ENCODE peak calls at places on chromosome 18, in five cellular contexts. F is HepG2, N is A549, U is IMR-90, S is K562. X is an unnamed sample. For H3K9me3, the result is how much of the 10 kb centered on the place peaks cover.

GRCh38 chr18:7757175-7757574 is 190.1 kb downstream of the PTPRM start:
- DNase-seq in F (no peak), N (no peak), U (peak), S (no peak), X (no peak)

GRCh38 chr18:24986611-24987270 is 365.2 kb downstream of the ZNF521 start:
- DNase-seq in F (no peak), N (no peak), U (peak), S (no peak), X (no peak)

GRCh38 chr18:28768791-28769768 is 592.1 kb upstream of the CDH2 start:
- DNase-seq in F (no peak), N (no peak), U (peak), S (no peak), X (no peak)

GRCh38 chr18:9094307-9095226 is 7.9 kb upstream of the NDUFV2 start:
- DNase-seq in F (peak), N (peak), U (peak), S (peak), X (no peak)

GRCh38 chr18:3405713-3406112 is 44.3 kb upstream of the TGIF1 start:
- DNase-seq in F (no peak), N (no peak), U (no peak), S (no peak), X (no peak)

GRCh38 chr18:31454066-31454708 is 6.6 kb downstream of the DSG3 start:
- DNase-seq in F (peak), N (peak), U (peak), S (no peak), X (no peak)

GRCh38 chr18:24095976-24096375 is 42.9 kb upstream of the CABYR start:
- DNase-seq in F (no peak), N (no peak), U (no peak), S (no peak), X (no peak)

GRCh38 chr18:42922363-42922762 is 193.1 kb downstream of the RIT2 start:
- DNase-seq in F (no peak), N (no peak), U (no peak), S (no peak), X (no peak)

GRCh38 chr18:61308795-61309393 is 24.3 kb upstream of the CDH20 start:
- DNase-seq in F (no peak), N (no peak), U (peak), S (no peak), X (no peak)

GRCh38 chr18:7488571-7488970 is 78.5 kb upstream of the PTPRM start:
- DNase-seq in F (no peak), N (no peak), U (no peak), S (no peak), X (no peak)

GRCh38 chr18:77392323-77392722 is 142.7 kb downstream of the GALR1 start:
- DNase-seq in F (no peak), N (no peak), U (no peak), S (no peak), X (no peak)

GRCh38 chr18:21389283-21389682 is 147.3 kb downstream of the GREB1L start:
- DNase-seq in F (no peak), N (no peak), U (no peak), S (no peak), X (no peak)

GRCh38 chr18:34709631-34710429 is at the start of gene DTNA:
- DNase-seq in F (no peak), N (no peak), U (peak), S (no peak), X (no peak)

GRCh38 chr18:12585218-12585617 is 72.7 kb downstream of the SPIRE1 start:
- DNase-seq in F (no peak), N (no peak), U (no peak), S (no peak), X (no peak)

GRCh38 chr18:28961669-28962228 is 784.8 kb upstream of the CDH2 start:
- DNase-seq in F (peak), N (peak), U (peak), S (no peak), X (no peak)

GRCh38 chr18:31267823-31268481 is 50.0 kb upstream of the DSG1 start:
- DNase-seq in F (no peak), N (no peak), U (no peak), S (no peak), X (peak)

GRCh38 chr18:73613706-73614340 is 533.8 kb downstream of the FBXO15 start:
- DNase-seq in F (no peak), N (no peak), U (peak), S (no peak), X (no peak)

GRCh38 chr18:77857926-77858325 is 608.3 kb downstream of the GALR1 start:
- DNase-seq in F (no peak), N (no peak), U (no peak), S (no peak), X (no peak)

GRCh38 chr18:43606800-43607199 is 329.5 kb upstream of the SYT4 start:
- DNase-seq in F (no peak), N (no peak), U (no peak), S (no peak), X (no peak)

GRCh38 chr18:35432565-35433001 is 55.4 kb upstream of the ZNF396 start:
- DNase-seq in F (no peak), N (no peak), U (no peak), S (no peak), X (no peak)

GRCh38 chr18:56188521-56188920 is 449.9 kb downstream of the TXNL1 start:
- DNase-seq in F (no peak), N (no peak), U (no peak), S (no peak), X (no peak)

GRCh38 chr18:42814618-42815017 is 300.9 kb downstream of the RIT2 start:
- DNase-seq in F (no peak), N (no peak), U (no peak), S (no peak), X (no peak)

GRCh38 chr18:57107141-57107832 is 39.6 kb upstream of the BOD1L2 start:
- DNase-seq in F (peak), N (no peak), U (peak), S (no peak), X (no peak)

GRCh38 chr18:79018911-79019310 is 39.3 kb downstream of the SALL3 start:
- DNase-seq in F (no peak), N (no peak), U (no peak), S (no peak), X (no peak)

GRCh38 chr18:433297-433696 is 67.2 kb downstream of the COLEC12 start:
- DNase-seq in F (no peak), N (no peak), U (peak), S (no peak), X (no peak)

GRCh38 chr18:76349067-76349715 is 145.9 kb downstream of the ZNF516 start:
- DNase-seq in F (peak), N (peak), U (peak), S (peak), X (no peak)

GRCh38 chr18:73023975-73024374 is 156.2 kb upstream of the NETO1 start:
- DNase-seq in F (no peak), N (no peak), U (no peak), S (no peak), X (no peak)

GRCh38 chr18:38886852-38887670 is 1321.5 kb upstream of the CELF4 start:
- DNase-seq in F (no peak), N (no peak), U (no peak), S (no peak), X (no peak)

GRCh38 chr18:3118195-3119010 is 101.4 kb downstream of the MYOM1 start:
- DNase-seq in F (peak), N (no peak), U (no peak), S (no peak), X (no peak)

GRCh38 chr18:34661464-34662087 is 48.5 kb upstream of the DTNA start:
- DNase-seq in F (peak), N (peak), U (peak), S (peak), X (no peak)

GRCh38 chr18:26614374-26614773 is 66.0 kb upstream of the KCTD1 start:
- DNase-seq in F (no peak), N (no peak), U (no peak), S (no peak), X (no peak)

GRCh38 chr18:72541871-72542690 is 2.1 kb downstream of the CBLN2 start:
- DNase-seq in F (no peak), N (no peak), U (no peak), S (no peak), X (no peak)

GRCh38 chr18:812673-813404 is 797 bp upstream of the YES1 start:
- DNase-seq in F (peak), N (peak), U (peak), S (peak), X (peak)

GRCh38 chr18:2774669-2775068 is 72.1 kb upstream of the EMILIN2 start:
- DNase-seq in F (no peak), N (no peak), U (no peak), S (no peak), X (no peak)

GRCh38 chr18:47930086-47930843 is at the start of gene SMAD2:
- DNase-seq in F (peak), N (peak), U (peak), S (peak), X (no peak)

GRCh38 chr18:3147935-3148554 is 71.7 kb downstream of the MYOM1 start:
- DNase-seq in F (no peak), N (no peak), U (no peak), S (no peak), X (no peak)

GRCh38 chr18:55116855-55117254 is 157.6 kb upstream of the CCDC68 start:
- DNase-seq in F (no peak), N (no peak), U (no peak), S (no peak), X (no peak)

GRCh38 chr18:30987479-30988241 is 54.9 kb downstream of the DSC3 start:
- DNase-seq in F (no peak), N (peak), U (no peak), S (peak), X (no peak)

GRCh38 chr18:70641156-70641775 is 352.4 kb downstream of the SOCS6 start:
- DNase-seq in F (no peak), N (no peak), U (no peak), S (no peak), X (no peak)
- H3K9me3 ChIP-seq in F (under half), N (under half), U (under half), S (under half), X (under half)

GRCh38 chr18:50398099-50398498 is 23.3 kb downstream of the SKA1 start:
- DNase-seq in F (no peak), N (no peak), U (no peak), S (no peak), X (no peak)
- TF ChIP-seq BHLHE40 in F (no peak), N (no peak), U (no peak), S (no peak), X (no peak)

DNA sequence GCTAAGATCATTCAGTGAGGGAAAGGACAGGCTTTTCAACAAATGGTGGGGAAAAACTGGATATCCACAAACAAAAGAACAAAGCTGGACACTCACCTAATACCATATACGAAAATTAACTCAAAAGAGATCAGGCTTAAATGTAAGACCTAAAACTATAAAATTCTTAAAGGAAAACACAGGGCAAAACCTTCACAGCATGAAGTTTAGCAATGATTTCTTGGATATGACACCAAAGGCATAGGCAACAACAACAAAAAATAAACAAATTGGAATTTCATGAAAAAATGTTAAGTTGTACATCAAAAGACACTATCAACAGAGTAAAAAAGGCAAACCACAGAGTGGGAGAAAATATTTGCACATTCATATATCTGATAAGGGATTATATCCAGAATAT is 28.3 kb downstream of the PIAS2 start:
- DNase-seq in F (no peak), N (no peak), U (no peak), S (no peak), X (no peak)
- H3K9me3 ChIP-seq in F (under half), N (under half), U (under half), S (under half), X (under half)

DNA sequence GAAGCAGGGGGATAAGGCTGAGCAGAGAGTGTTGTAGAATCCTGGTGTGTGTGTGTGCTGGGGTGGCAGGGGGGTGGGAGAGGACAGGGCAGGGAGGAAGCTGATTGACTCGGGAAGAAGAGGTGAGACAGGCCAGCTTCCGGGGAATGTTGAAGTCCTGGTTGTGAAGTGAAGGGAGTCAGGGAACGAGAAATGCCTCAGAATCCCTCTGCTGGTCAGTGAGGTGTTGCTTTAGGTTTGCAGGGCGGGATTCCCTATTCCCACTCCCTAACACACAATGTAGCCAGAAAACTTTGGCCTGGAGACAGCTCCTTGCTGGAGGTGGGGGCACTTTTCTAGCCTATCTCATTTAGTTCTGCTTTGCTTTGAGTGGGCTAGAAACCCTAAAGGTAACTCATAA is 265.1 kb downstream of the HAUS1 start:
- DNase-seq in F (no peak), N (no peak), U (no peak), S (no peak), X (no peak)
- TF ChIP-seq BHLHE40 in F (no peak), N (no peak), U (no peak), S (no peak), X (no peak)

GRCh38 chr18:75075429-75075841 is 133.5 kb downstream of the PTGR3 start:
- DNase-seq in F (no peak), N (no peak), U (no peak), S (no peak), X (no peak)

GRCh38 chr18:75072672-75073371 is 136.1 kb downstream of the PTGR3 start:
- DNase-seq in F (no peak), N (no peak), U (no peak), S (no peak), X (no peak)

GRCh38 chr18:75073654-75074053 is 135.3 kb downstream of the PTGR3 start:
- DNase-seq in F (no peak), N (no peak), U (no peak), S (no peak), X (no peak)

GRCh38 chr18:75075016-75075305 is 134.0 kb downstream of the PTGR3 start:
- DNase-seq in F (no peak), N (no peak), U (no peak), S (no peak), X (no peak)

DNA sequence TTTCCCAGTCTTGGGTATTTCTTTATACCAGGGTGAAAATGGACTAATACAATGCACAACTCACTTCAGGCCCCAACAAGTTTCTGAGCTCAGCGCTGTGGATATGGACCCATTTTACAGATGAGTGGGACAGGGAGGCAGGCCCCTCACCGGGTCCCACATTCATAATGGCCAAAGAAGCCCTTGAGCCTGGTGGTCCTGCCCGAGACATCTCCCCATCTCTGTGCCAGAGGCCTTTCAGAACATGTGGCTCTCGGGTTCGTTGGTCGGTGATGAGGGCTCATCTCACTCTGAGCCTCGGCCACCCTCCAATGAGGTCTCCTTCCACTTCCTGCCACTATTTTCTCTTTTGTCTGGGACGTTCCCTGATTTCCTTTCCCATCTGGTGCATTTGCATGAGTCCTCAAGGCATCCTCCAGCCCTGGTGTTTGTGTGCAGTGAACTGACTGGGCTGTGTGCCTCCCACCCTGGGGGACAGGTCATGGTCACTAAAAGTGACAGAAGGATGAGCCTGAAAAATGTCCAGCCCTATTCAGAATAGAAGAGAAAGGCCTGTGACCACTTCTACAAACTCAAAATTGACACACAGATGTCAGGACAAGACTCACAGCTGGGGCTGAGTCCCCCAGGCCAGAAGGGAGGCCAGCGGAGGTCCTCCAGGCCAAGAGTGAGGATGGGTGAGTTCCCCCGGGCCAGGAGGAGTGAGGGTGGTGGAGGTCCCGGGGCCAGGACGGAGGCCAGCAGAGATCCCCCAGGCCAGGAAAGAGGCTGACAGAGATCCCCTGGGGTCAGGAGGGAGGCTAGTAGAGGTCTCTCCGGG is 134.5 kb downstream of the PTGR3 start:
- DNase-seq in F (no peak), N (no peak), U (no peak), S (no peak), X (no peak)
- H3K9me3 ChIP-seq in F (under half), N (under half), U (under half), S (under half), X (under half)

GRCh38 chr18:70295633-70296188 is 6.9 kb downstream of the SOCS6 start:
- DNase-seq in F (no peak), N (no peak), U (peak), S (no peak), X (no peak)
- TF ChIP-seq BHLHE40 in F (no peak), N (no peak), U (no peak), S (no peak), X (no peak)

GRCh38 chr18:53798516-53798915 is 426.0 kb downstream of the MBD2 start:
- DNase-seq in F (no peak), N (no peak), U (no peak), S (no peak), X (no peak)

GRCh38 chr18:53797998-53798397 is 426.5 kb downstream of the MBD2 start:
- DNase-seq in F (no peak), N (no peak), U (no peak), S (no peak), X (no peak)

GRCh38 chr18:53796042-53796729 is 428.3 kb downstream of the MBD2 start:
- DNase-seq in F (peak), N (no peak), U (peak), S (no peak), X (no peak)

GRCh38 chr18:53795610-53796009 is 428.9 kb downstream of the MBD2 start:
- DNase-seq in F (no peak), N (no peak), U (no peak), S (no peak), X (no peak)

GRCh38 chr18:53799134-53799533 is 425.3 kb downstream of the MBD2 start:
- DNase-seq in F (no peak), N (no peak), U (no peak), S (no peak), X (no peak)
- H3K9me3 ChIP-seq in F (under half), N (under half), U (under half), S (under half), X (under half)

GRCh38 chr18:11047817-11048216 is 101.6 kb downstream of the PIEZO2 start:
- DNase-seq in F (no peak), N (no peak), U (no peak), S (no peak), X (no peak)
- TF ChIP-seq BHLHE40 in F (no peak), N (no peak), U (no peak), S (no peak), X (no peak)

DNA sequence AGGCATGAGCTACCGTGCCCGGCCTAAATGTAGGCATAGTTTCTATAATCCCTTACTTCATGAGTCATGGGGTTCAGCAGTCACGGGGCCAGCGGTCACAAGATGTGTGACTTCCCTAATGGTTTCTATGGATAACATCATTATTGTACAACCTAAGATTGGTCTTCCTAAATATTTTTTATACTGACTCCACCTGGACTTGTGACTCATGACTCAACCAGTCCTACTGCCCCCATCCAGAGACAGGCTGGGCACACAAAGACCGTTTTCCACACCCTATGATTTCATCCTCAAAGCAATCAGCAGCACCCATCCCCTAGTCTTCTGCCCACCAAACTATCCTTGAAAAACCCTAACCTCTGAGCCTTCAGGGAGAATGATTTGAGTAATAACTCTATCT is 15.9 kb downstream of the FAM210A start:
- DNase-seq in F (no peak), N (no peak), U (peak), S (no peak), X (no peak)
- H3K9me3 ChIP-seq in F (under half), N (under half), U (under half), S (under half), X (under half)

GRCh38 chr18:68723539-68723938 is 8.6 kb upstream of the TMX3 start:
- DNase-seq in F (no peak), N (no peak), U (no peak), S (no peak), X (no peak)

GRCh38 chr18:68721681-68722583 is 7.0 kb upstream of the TMX3 start:
- DNase-seq in F (no peak), N (no peak), U (no peak), S (no peak), X (peak)

GRCh38 chr18:68725341-68725740 is 10.4 kb upstream of the TMX3 start:
- DNase-seq in F (no peak), N (no peak), U (peak), S (no peak), X (no peak)

GRCh38 chr18:68724021-68724420 is 9.1 kb upstream of the TMX3 start:
- DNase-seq in F (no peak), N (no peak), U (no peak), S (no peak), X (no peak)

DNA sequence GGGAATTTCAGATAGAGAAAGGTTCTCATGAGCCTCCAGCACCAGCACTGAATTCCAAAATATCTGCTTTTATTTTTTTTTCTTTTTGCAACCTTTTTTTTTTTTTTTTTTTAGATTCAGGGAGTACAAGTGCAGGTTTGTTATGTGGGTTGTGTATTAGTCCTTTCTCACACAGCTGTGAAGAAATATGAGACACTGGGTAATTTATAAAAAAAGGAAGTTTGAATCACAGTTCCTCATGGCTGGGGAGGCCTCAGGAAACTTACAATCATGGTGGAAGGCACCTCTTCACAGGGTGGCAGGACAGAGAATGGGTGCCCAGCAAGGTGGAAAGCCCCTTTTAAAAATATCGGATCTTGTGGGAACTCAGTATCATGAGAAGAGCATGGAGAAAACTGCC is 7.9 kb upstream of the TMX3 start:
- DNase-seq in F (no peak), N (no peak), U (no peak), S (no peak), X (no peak)
- TF ChIP-seq BHLHE40 in F (no peak), N (no peak), U (no peak), S (no peak), X (no peak)

X was measured in GM12878.